ENCODE peak calls at places on chromosome 7, in nine cellular contexts. K, F, N, R, J, W, A, U and O are unnamed samples.

GRCh38 chr7:50662996-50663395 is 97.8 kb upstream of the DDC start:
- DNase-seq in K (no peak), F (no peak), N (no peak), R (no peak), J (no peak), W (no peak), A (no peak), U (no peak), O (no peak)

GRCh38 chr7:126686474-126686873 is 566.3 kb downstream of the GRM8 start:
- DNase-seq in K (no peak), F (no peak), N (no peak), R (no peak), J (no peak), W (no peak), A (no peak), U (no peak), O (no peak)

GRCh38 chr7:75642810-75643486 is 95.8 kb downstream of the HIP1 start:
- DNase-seq in K (no peak), F (peak), N (peak), R (peak), J (no peak), W (peak), A (no peak), U (peak), O (no peak)

GRCh38 chr7:132149801-132150310 is 426.4 kb downstream of the PLXNA4 start:
- DNase-seq in K (no peak), F (no peak), N (no peak), R (no peak), J (no peak), W (no peak), A (no peak), U (no peak), O (no peak)

GRCh38 chr7:127018889-127019288 is 233.9 kb downstream of the GRM8 start:
- DNase-seq in K (no peak), F (no peak), N (no peak), R (no peak), J (no peak), W (no peak), A (no peak), U (no peak), O (no peak)

GRCh38 chr7:102089175-102090098 is 197.2 kb upstream of the SH2B2 start:
- DNase-seq in K (no peak), F (no peak), N (no peak), R (peak), J (no peak), W (no peak), A (no peak), U (no peak), O (no peak)

GRCh38 chr7:98137826-98138151 is 31.1 kb downstream of the LMTK2 start:
- DNase-seq in K (no peak), F (peak), N (no peak), R (no peak), J (no peak), W (no peak), A (no peak), U (no peak), O (no peak)

GRCh38 chr7:151663382-151664100 is 143.8 kb upstream of the RHEB start:
- DNase-seq in K (no peak), F (no peak), N (no peak), R (peak), J (no peak), W (peak), A (no peak), U (no peak), O (no peak)

GRCh38 chr7:44486693-44487092 is 3.8 kb downstream of the NUDCD3 start:
- DNase-seq in K (no peak), F (no peak), N (no peak), R (peak), J (no peak), W (peak), A (no peak), U (no peak), O (no peak)

GRCh38 chr7:98281757-98282652 is 519 bp downstream of the BRI3 start:
- DNase-seq in K (no peak), F (no peak), N (peak), R (no peak), J (peak), W (peak), A (no peak), U (no peak), O (peak)

GRCh38 chr7:3154881-3155494 is 111.3 kb upstream of the CARD11 start:
- DNase-seq in K (no peak), F (peak), N (peak), R (peak), J (peak), W (peak), A (peak), U (peak), O (peak)